ENCODE peak calls at places on chromosomes 1 and 21, in six cellular contexts. Z, O, H, L, S and T are unnamed samples.
A peak's percentile ranks its signal among the peaks of the same experiment; 100 is the strongest.

GRCh38 chr1:10906866-10907519 is 105.5 kb upstream of the TARDBP start:
- DNase-seq in Z (no peak), O (no peak), H (no peak), L (no peak), S (no peak), T (peak; percentile 39)

GRCh38 chr1:207805841-207806421 is 54.1 kb downstream of the CD46 start:
- DNase-seq in Z (peak; percentile 98), O (peak; percentile 88), H (peak; percentile 77), L (peak; percentile 91), S (peak; percentile 55), T (peak; percentile 96)

GRCh38 chr1:171441278-171441677 is 44.1 kb upstream of the PRRC2C start:
- DNase-seq in Z (peak; percentile 89), O (no peak), H (no peak), L (no peak), S (no peak), T (peak; percentile 97)

GRCh38 chr1:15311886-15312285 is 64.9 kb downstream of the FHAD1 start:
- DNase-seq in Z (peak; percentile 33), O (no peak), H (no peak), L (no peak), S (no peak), T (no peak)

GRCh38 chr21:22019766-22020165 is 1021.6 kb downstream of the NCAM2 start:
- DNase-seq in Z (peak; percentile 0), O (no peak), H (no peak), L (no peak), S (no peak), T (no peak)

GRCh38 chr21:30831194-30831765 is 1.7 kb upstream of the KRTAP7-1 start:
- DNase-seq in Z (no peak), O (no peak), H (no peak), L (no peak), S (peak; percentile 29), T (peak; percentile 7)

GRCh38 chr21:14687277-14687642 is 141.1 kb upstream of the SAMSN1 start:
- DNase-seq in Z (no peak), O (no peak), H (no peak), L (no peak), S (no peak), T (peak; percentile 14)

GRCh38 chr21:46295996-46296752 is 10.0 kb downstream of the YBEY start:
- DNase-seq in Z (peak; percentile 32), O (peak; percentile 89), H (peak; percentile 30), L (peak; percentile 86), S (peak; percentile 38), T (no peak)

GRCh38 chr1:10253755-10254154 is 43.4 kb downstream of the KIF1B start:
- DNase-seq in Z (peak; percentile 90), O (no peak), H (peak; percentile 24), L (peak; percentile 35), S (peak; percentile 76), T (peak; percentile 25)

GRCh38 chr1:202275061-202275770 is 66.5 kb downstream of the UBE2T start:
- DNase-seq in Z (no peak), O (no peak), H (no peak), L (no peak), S (no peak), T (no peak)

GRCh38 chr21:31752352-31752751 is 20.4 kb upstream of the SCAF4 start:
- DNase-seq in Z (peak; percentile 45), O (no peak), H (no peak), L (no peak), S (no peak), T (peak; percentile 91)

GRCh38 chr1:67137307-67137753 is 2.6 kb upstream of the C1orf141 start:
- DNase-seq in Z (no peak), O (no peak), H (no peak), L (no peak), S (peak; percentile 75), T (no peak)

GRCh38 chr21:33168886-33169285 is 60.9 kb upstream of the IFNAR2 start:
- DNase-seq in Z (no peak), O (no peak), H (no peak), L (no peak), S (no peak), T (peak; percentile 68)

GRCh38 chr1:15273274-15273673 is 26.3 kb downstream of the FHAD1 start:
- DNase-seq in Z (no peak), O (no peak), H (no peak), L (no peak), S (no peak), T (no peak)

GRCh38 chr1:117671781-117672501 is 66.1 kb downstream of the TENT5C start:
- DNase-seq in Z (no peak), O (peak; percentile 76), H (peak; percentile 36), L (peak; percentile 44), S (peak; percentile 59), T (no peak)

GRCh38 chr1:242523968-242524570 is 428 bp downstream of the PLD5 start:
- DNase-seq in Z (no peak), O (peak; percentile 19), H (peak; percentile 2), L (no peak), S (peak; percentile 77), T (peak; percentile 12)

GRCh38 chr1:75233302-75233929 is 99.2 kb downstream of the LHX8 start:
- DNase-seq in Z (peak; percentile 2), O (no peak), H (no peak), L (no peak), S (peak; percentile 53), T (peak; percentile 54)

GRCh38 chr1:15264769-15265168 is 17.7 kb downstream of the FHAD1 start:
- DNase-seq in Z (no peak), O (no peak), H (no peak), L (no peak), S (no peak), T (no peak)

GRCh38 chr1:27689423-27690173 is 17.6 kb upstream of the IFI6 start:
- DNase-seq in Z (peak; percentile 57), O (no peak), H (no peak), L (no peak), S (no peak), T (no peak)

GRCh38 chr1:115185351-115185750 is 96.0 kb upstream of the TSPAN2 start:
- DNase-seq in Z (no peak), O (no peak), H (no peak), L (no peak), S (no peak), T (no peak)

GRCh38 chr1:181097242-181097641 is 8.7 kb downstream of the IER5 start:
- DNase-seq in Z (peak; percentile 61), O (peak; percentile 28), H (no peak), L (no peak), S (no peak), T (no peak)

GRCh38 chr1:12594966-12595838 is 22.8 kb downstream of the DHRS3 start:
- DNase-seq in Z (peak; percentile 59), O (peak; percentile 80), H (no peak), L (peak; percentile 79), S (peak; percentile 88), T (no peak)

GRCh38 chr21:25324666-25325065 is 282.6 kb downstream of the MRPL39 start:
- DNase-seq in Z (no peak), O (no peak), H (no peak), L (no peak), S (no peak), T (no peak)

GRCh38 chr1:248127653-248128052 is 17.3 kb upstream of the OR2M5 start:
- DNase-seq in Z (no peak), O (no peak), H (no peak), L (no peak), S (no peak), T (no peak)

GRCh38 chr1:191913234-191913948 is 244.9 kb upstream of the RGS18 start:
- DNase-seq in Z (peak; percentile 7), O (no peak), H (no peak), L (no peak), S (no peak), T (no peak)

GRCh38 chr1:232084584-232085223 is 458.1 kb downstream of the DISC1 start:
- DNase-seq in Z (peak; percentile 37), O (no peak), H (no peak), L (no peak), S (peak; percentile 62), T (peak; percentile 35)

GRCh38 chr1:94821636-94822305 is 1.6 kb downstream of the SLC44A3 start:
- DNase-seq in Z (no peak), O (no peak), H (peak; percentile 19), L (no peak), S (peak; percentile 29), T (no peak)

GRCh38 chr21:25862596-25862995 is 127.8 kb downstream of the GABPA start:
- DNase-seq in Z (peak; percentile 39), O (no peak), H (no peak), L (no peak), S (no peak), T (peak; percentile 45)

GRCh38 chr21:41767606-41768370 is 936 bp upstream of the RIPK4 start:
- DNase-seq in Z (peak; percentile 17), O (no peak), H (no peak), L (no peak), S (peak; percentile 49), T (peak; percentile 45)

GRCh38 chr1:29779146-29779545 is 542.8 kb downstream of the PTPRU start:
- DNase-seq in Z (no peak), O (no peak), H (no peak), L (no peak), S (no peak), T (no peak)

GRCh38 chr1:204565617-204566582 is 49.7 kb downstream of the MDM4 start:
- DNase-seq in Z (peak; percentile 81), O (no peak), H (peak; percentile 14), L (peak; percentile 26), S (peak; percentile 85), T (peak; percentile 70)

GRCh38 chr1:203038217-203038741 is 12.0 kb downstream of the PPFIA4 start:
- DNase-seq in Z (peak; percentile 78), O (peak; percentile 85), H (peak; percentile 31), L (peak; percentile 53), S (no peak), T (peak; percentile 87)

GRCh38 chr1:101652476-101652875 is 344.2 kb downstream of the OLFM3 start:
- DNase-seq in Z (no peak), O (no peak), H (no peak), L (no peak), S (no peak), T (no peak)

GRCh38 chr1:101653482-101653946 is 343.2 kb downstream of the OLFM3 start:
- DNase-seq in Z (peak; percentile 1), O (no peak), H (no peak), L (no peak), S (peak; percentile 20), T (peak; percentile 12)
- TF ChIP-seq CTCF in Z (peak; percentile 29), O (no peak), H (no peak), L (no peak), S (peak; percentile 37), T (peak; percentile 45)

GRCh38 chr1:93638981-93639380 is 42.7 kb downstream of the BCAR3 start:
- DNase-seq in Z (no peak), O (no peak), H (no peak), L (no peak), S (no peak), T (no peak)
- H3K36me3 ChIP-seq in Z (peaks cover 21% of the 10 kb centered on the region), O (peaks cover 16% of the 10 kb centered on the region), H (no peaks in the 10 kb centered on the region), L (no peaks in the 10 kb centered on the region), S (no peaks in the 10 kb centered on the region), T (peaks cover 20% of the 10 kb centered on the region)

GRCh38 chr1:112855152-112855836 is 100.7 kb downstream of the SLC16A1 start:
- DNase-seq in Z (no peak), O (no peak), H (no peak), L (no peak), S (no peak), T (peak; percentile 58)
- H3K4me3 ChIP-seq in Z (peak overlapping the region; percentile 9), O (peak overlapping the region; percentile 52), H (no peak overlapping the region), L (no peak overlapping the region), S (no peak overlapping the region), T (no peak overlapping the region)

DNA sequence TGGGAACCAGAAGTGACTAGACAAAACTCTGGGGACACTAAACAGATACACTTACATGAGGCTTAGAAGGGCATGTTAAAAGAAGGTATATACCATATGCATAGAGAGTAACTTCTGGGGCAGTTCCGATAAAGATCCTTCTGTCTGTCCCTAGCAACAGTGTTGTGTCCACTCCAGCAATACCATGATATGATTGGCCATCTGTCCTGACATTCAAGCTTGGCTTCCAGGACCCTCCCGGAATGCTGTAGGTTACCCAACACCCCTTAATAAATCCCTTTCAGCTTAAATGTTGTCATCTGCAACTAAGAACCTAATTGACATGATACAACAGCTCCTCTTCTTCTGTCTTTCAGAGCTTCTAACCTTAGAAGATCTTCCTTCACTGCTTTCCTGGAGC is 307.7 kb downstream of the OMA1 start:
- DNase-seq in Z (no peak), O (no peak), H (no peak), L (no peak), S (no peak), T (no peak)
- TF ChIP-seq CTCF in Z (no peak), O (no peak), H (no peak), L (no peak), S (no peak), T (no peak)